ENCODE peak calls at places on chromosome 21, in six cellular contexts. H, U, X, E, R and Y are unnamed samples.

GRCh38 chr21:45421846-45422775 is 17.1 kb downstream of the COL18A1 start:
- DNase-seq in H (no peak), U (no peak), X (peak), E (no peak), R (no peak), Y (no peak)

GRCh38 chr21:26800455-26801454 is 44.5 kb downstream of the ADAMTS1 start:
- DNase-seq in H (peak), U (no peak), X (peak), E (no peak), R (no peak), Y (no peak)

GRCh38 chr21:44829507-44830092 is 11.7 kb upstream of the SUMO3 start:
- DNase-seq in H (no peak), U (no peak), X (no peak), E (no peak), R (no peak), Y (no peak)

GRCh38 chr21:42350899-42351543 is at the start of gene TFF2:
- DNase-seq in H (no peak), U (no peak), X (peak), E (no peak), R (no peak), Y (no peak)

GRCh38 chr21:42199488-42200463 is 19.2 kb upstream of the ABCG1 start:
- DNase-seq in H (no peak), U (no peak), X (no peak), E (no peak), R (no peak), Y (peak)

GRCh38 chr21:43938751-43939442 is 73.2 kb upstream of the TRAPPC10 start:
- DNase-seq in H (no peak), U (no peak), X (peak), E (peak), R (peak), Y (no peak)

GRCh38 chr21:39088831-39089380 is 94.3 kb downstream of the PSMG1 start:
- DNase-seq in H (no peak), U (peak), X (peak), E (no peak), R (no peak), Y (no peak)

GRCh38 chr21:44279621-44280260 is 5.9 kb upstream of the AIRE start:
- DNase-seq in H (no peak), U (no peak), X (no peak), E (no peak), R (peak), Y (no peak)

GRCh38 chr21:28833181-28833580 is 159.5 kb downstream of the LTN1 start:
- DNase-seq in H (no peak), U (no peak), X (no peak), E (no peak), R (no peak), Y (no peak)

GRCh38 chr21:33491373-33492102 is at the start of gene DNAJC28:
- DNase-seq in H (peak), U (peak), X (peak), E (peak), R (peak), Y (peak)

GRCh38 chr21:32682696-32683474 is 44.9 kb downstream of the SYNJ1 start:
- DNase-seq in H (no peak), U (no peak), X (no peak), E (peak), R (no peak), Y (no peak)

GRCh38 chr21:28537371-28538079 is 455.2 kb downstream of the LTN1 start:
- DNase-seq in H (no peak), U (no peak), X (no peak), E (no peak), R (no peak), Y (no peak)

GRCh38 chr21:33301632-33302002 is 23.2 kb upstream of the IFNAR1 start:
- DNase-seq in H (no peak), U (no peak), X (no peak), E (no peak), R (no peak), Y (no peak)

GRCh38 chr21:29238967-29239289 is 59.8 kb upstream of the BACH1 start:
- DNase-seq in H (no peak), U (no peak), X (no peak), E (no peak), R (no peak), Y (no peak)

GRCh38 chr21:45542242-45542666 is at the start of gene SLC19A1:
- DNase-seq in H (no peak), U (no peak), X (peak), E (peak), R (peak), Y (no peak)

GRCh38 chr21:31733521-31734149 is 1.7 kb upstream of the SCAF4 start:
- DNase-seq in H (no peak), U (no peak), X (no peak), E (peak), R (no peak), Y (no peak)

GRCh38 chr21:17293194-17293593 is 219.6 kb upstream of the CXADR start:
- DNase-seq in H (no peak), U (no peak), X (no peak), E (no peak), R (no peak), Y (no peak)

GRCh38 chr21:36730291-36731281 is 31.7 kb downstream of the SIM2 start:
- DNase-seq in H (no peak), U (no peak), X (peak), E (no peak), R (no peak), Y (no peak)

GRCh38 chr21:39141502-39141901 is 41.7 kb downstream of the PSMG1 start:
- DNase-seq in H (no peak), U (no peak), X (no peak), E (peak), R (no peak), Y (no peak)

GRCh38 chr21:26842976-26843911 is 2.0 kb downstream of the ADAMTS1 start:
- DNase-seq in H (peak), U (peak), X (peak), E (peak), R (peak), Y (no peak)

GRCh38 chr21:35616090-35616489 is 444.2 kb downstream of the SETD4 start:
- DNase-seq in H (peak), U (no peak), X (no peak), E (no peak), R (no peak), Y (no peak)

GRCh38 chr21:29187939-29188338 is 57.5 kb downstream of the MAP3K7CL start:
- DNase-seq in H (no peak), U (no peak), X (no peak), E (no peak), R (no peak), Y (no peak)

GRCh38 chr21:37878946-37879660 is 37.2 kb downstream of the KCNJ6 start:
- DNase-seq in H (no peak), U (no peak), X (no peak), E (no peak), R (no peak), Y (no peak)

GRCh38 chr21:41119901-41120300 is 48.1 kb upstream of the BACE2 start:
- DNase-seq in H (no peak), U (no peak), X (no peak), E (no peak), R (no peak), Y (no peak)

GRCh38 chr21:44759628-44760285 is 41.9 kb downstream of the UBE2G2 start:
- DNase-seq in H (no peak), U (no peak), X (peak), E (no peak), R (no peak), Y (no peak)

GRCh38 chr21:35254006-35254751 is 205.1 kb upstream of the RUNX1 start:
- DNase-seq in H (no peak), U (no peak), X (no peak), E (no peak), R (no peak), Y (no peak)

GRCh38 chr21:31260790-31261189 is 83.3 kb downstream of the TIAM1 start:
- DNase-seq in H (no peak), U (no peak), X (no peak), E (no peak), R (no peak), Y (no peak)

GRCh38 chr21:14080764-14081096 is 130.0 kb downstream of the LIPI start:
- DNase-seq in H (no peak), U (no peak), X (no peak), E (no peak), R (no peak), Y (no peak)